ENCODE peak calls at places on chromosomes 4 and X, in seven cellular contexts. K is astrocyte; M is uterus; S is naive thymus-derived CD4-positive, alpha-beta T cell; O is lower lobe of right lung; U is gastrocnemius medialis; X is tibial artery. W is an unnamed sample.

GRCh38 chrX:39528161-39528560 is 569.6 kb downstream of the BCOR start:
- DNase-seq in K (no peak), S (no peak), O (no peak), M (no peak), U (no peak), X (no peak), W (no peak)

GRCh38 chrX:124194903-124195302 is 137.6 kb upstream of the TEX13D start:
- DNase-seq in O (no peak), U (peak), X (no peak), K (no peak), S (no peak), M (no peak), W (no peak)

GRCh38 chr4:153348006-153348405 is 3.5 kb downstream of the MND1 start:
- DNase-seq in S (no peak), O (no peak), K (peak), M (no peak), U (no peak), X (no peak), W (no peak)

GRCh38 chr4:46975144-46975543 is 18.2 kb downstream of the GABRA4 start:
- DNase-seq in K (no peak), U (no peak), X (no peak), S (no peak), O (no peak), M (no peak), W (no peak)

GRCh38 chrX:130118941-130119640 is 8.8 kb upstream of the ELF4 start:
- DNase-seq in U (no peak), X (no peak), K (peak), O (no peak), M (no peak), S (no peak), W (no peak)

GRCh38 chrX:80139564-80139963 is 125.0 kb downstream of the TBX22 start:
- DNase-seq in U (no peak), X (no peak), M (no peak), K (no peak), S (no peak), O (no peak), W (no peak)

GRCh38 chr4:173091362-173091761 is 77.2 kb upstream of the GALNT7 start:
- DNase-seq in U (no peak), O (no peak), X (no peak), S (no peak), M (no peak), K (no peak), W (no peak)

GRCh38 chrX:41097326-41097725 is 12.1 kb downstream of the USP9X start:
- DNase-seq in U (no peak), M (no peak), X (no peak), O (no peak), S (no peak), K (no peak), W (no peak)

GRCh38 chr4:139419388-139419914 is 34.5 kb upstream of the RAB33B start:
- DNase-seq in S (peak), O (no peak), K (peak), X (peak), U (peak), M (peak), W (peak)

GRCh38 chrX:50081282-50081955 is 119.4 kb downstream of the AKAP4 start:
- DNase-seq in U (peak), X (peak), K (no peak), M (no peak), O (peak), S (no peak), W (peak)

GRCh38 chr4:165600959-165601674 is 222.3 kb downstream of the CPE start:
- DNase-seq in K (peak), O (no peak), X (no peak), S (no peak), U (no peak), M (no peak), W (no peak)

GRCh38 chrX:40006025-40007017 is 91.4 kb downstream of the BCOR start:
- DNase-seq in X (no peak), M (peak), O (peak), K (no peak), S (no peak), U (peak), W (peak)

GRCh38 chr4:122178961-122179360 is 26.8 kb downstream of the BLTP1 start:
- DNase-seq in S (no peak), M (no peak), U (no peak), K (no peak), X (no peak), O (no peak), W (no peak)

GRCh38 chr4:169682360-169683047 is 62.1 kb downstream of the CLCN3 start:
- DNase-seq in O (no peak), S (no peak), X (no peak), K (no peak), M (no peak), U (no peak), W (no peak)

GRCh38 chrX:30892591-30892990 is 3.5 kb upstream of the TAB3 start:
- DNase-seq in K (no peak), O (no peak), X (no peak), M (no peak), S (no peak), U (no peak), W (no peak)

GRCh38 chr4:131603705-131604104 is 1545.4 kb upstream of the PCDH10 start:
- DNase-seq in O (no peak), S (no peak), U (no peak), K (no peak), X (no peak), M (no peak), W (no peak)

GRCh38 chr4:141702472-141703182 is 66.2 kb downstream of the IL15 start:
- DNase-seq in S (no peak), M (no peak), X (no peak), U (peak), K (no peak), O (no peak), W (no peak)

GRCh38 chr4:128275351-128275750 is 12.3 kb downstream of the PGRMC2 start:
- DNase-seq in U (no peak), S (no peak), K (peak), M (no peak), X (no peak), O (no peak), W (no peak)

GRCh38 chr4:91116861-91117260 is 989.7 kb downstream of the CCSER1 start:
- DNase-seq in X (no peak), K (peak), S (no peak), U (no peak), M (no peak), O (no peak), W (no peak)

GRCh38 chr4:95638920-95639501 is 90.2 kb upstream of the UNC5C start:
- DNase-seq in O (no peak), U (no peak), M (no peak), X (no peak), S (no peak), K (no peak), W (no peak)

GRCh38 chr4:88690355-88690754 is 7.3 kb downstream of the NAP1L5 start:
- DNase-seq in U (no peak), M (no peak), S (no peak), X (no peak), O (no peak), K (peak), W (no peak)

GRCh38 chrX:122818068-122818467 is 366.0 kb upstream of the GRIA3 start:
- DNase-seq in M (no peak), X (no peak), K (no peak), S (no peak), O (no peak), U (no peak), W (no peak)

GRCh38 chr4:6475492-6476020 is 3.1 kb upstream of the PPP2R2C start:
- DNase-seq in K (no peak), U (no peak), M (no peak), S (no peak), O (no peak), X (no peak), W (no peak)

GRCh38 chr4:67659065-67659464 is 41.9 kb downstream of the UBA6 start:
- DNase-seq in M (no peak), K (no peak), S (no peak), U (no peak), X (no peak), O (no peak), W (no peak)

GRCh38 chr4:81504685-81505598 is 33.2 kb upstream of the RASGEF1B start:
- DNase-seq in S (peak), U (peak), O (peak), M (peak), X (peak), K (no peak), W (peak)

GRCh38 chr4:105971032-105971431 is 75.8 kb downstream of the NPNT start:
- DNase-seq in U (no peak), M (no peak), S (no peak), X (no peak), O (no peak), K (no peak), W (no peak)

GRCh38 chr4:98150092-98150761 is 7.0 kb upstream of the STPG2 start:
- DNase-seq in K (no peak), M (no peak), O (no peak), U (no peak), X (no peak), S (no peak), W (no peak)

GRCh38 chr4:153523941-153524386 is 57.8 kb downstream of the TMEM131L start:
- DNase-seq in U (no peak), K (peak), O (no peak), X (no peak), M (no peak), S (no peak), W (no peak)

GRCh38 chrX:43735957-43736356 is 79.9 kb downstream of the MAOA start:
- DNase-seq in U (no peak), K (no peak), M (no peak), O (no peak), X (no peak), S (no peak), W (no peak)

GRCh38 chrX:103831803-103832544 is at the start of gene RAB9B:
- DNase-seq in X (peak), O (peak), K (peak), S (peak), M (peak), U (peak), W (peak)

GRCh38 chr4:80475781-80476180 is 140.3 kb downstream of the CFAP299 start:
- DNase-seq in K (no peak), M (no peak), S (no peak), X (no peak), O (no peak), U (no peak), W (no peak)

GRCh38 chrX:40331766-40332165 is 234.0 kb upstream of the BCOR start:
- DNase-seq in M (no peak), U (no peak), O (no peak), S (no peak), K (no peak), X (no peak), W (no peak)

GRCh38 chr4:186167605-186168004 is 23.8 kb upstream of the CYP4V2 start:
- DNase-seq in K (no peak), X (no peak), S (no peak), M (no peak), U (no peak), O (no peak), W (no peak)

GRCh38 chrX:65688403-65688881 is 21.0 kb downstream of the MSN start:
- DNase-seq in O (no peak), S (no peak), U (no peak), X (no peak), M (no peak), K (peak), W (no peak)

GRCh38 chr4:163582688-163583087 is 88.2 kb downstream of the TMA16 start:
- DNase-seq in S (no peak), U (no peak), M (no peak), O (no peak), K (no peak), X (no peak), W (no peak)

GRCh38 chr4:144666539-144667175 is 20.7 kb downstream of the HHIP start:
- DNase-seq in M (no peak), U (no peak), X (no peak), S (no peak), K (peak), O (no peak), W (no peak)

GRCh38 chrX:33725556-33726232 is 406.4 kb downstream of the FAM47A start:
- DNase-seq in X (no peak), M (peak), S (no peak), O (peak), K (no peak), U (peak), W (no peak)

GRCh38 chr4:1208970-1209704 is 36.8 kb upstream of the SPON2 start:
- DNase-seq in K (peak), U (no peak), S (no peak), O (peak), M (no peak), X (peak), W (no peak)

GRCh38 chr4:1208266-1208961 is 36.0 kb upstream of the SPON2 start:
- DNase-seq in S (no peak), U (peak), M (no peak), X (peak), K (no peak), O (peak), W (peak)

GRCh38 chr4:1206299-1207156 is 34.1 kb upstream of the SPON2 start:
- DNase-seq in O (peak), U (peak), M (peak), X (no peak), S (no peak), K (no peak), W (peak)

GRCh38 chr4:1207157-1207470 is 34.7 kb upstream of the SPON2 start:
- DNase-seq in X (peak), O (peak), S (no peak), M (no peak), U (peak), K (no peak), W (peak)

GRCh38 chr4:1207603-1208265 is 35.4 kb upstream of the SPON2 start:
- DNase-seq in U (peak), M (peak), K (peak), X (peak), S (no peak), O (peak), W (peak)
- H3K27ac ChIP-seq in U (peak), M (peak), K (no peak), X (peak), S (no peak), O (peak), W (peak)

GRCh38 chr4:82865592-82865991 is 25.4 kb downstream of the SEC31A start:
- DNase-seq in U (no peak), X (no peak), K (peak), S (peak), M (no peak), O (no peak), W (no peak)

GRCh38 chr4:82864336-82865001 is 26.5 kb downstream of the SEC31A start:
- DNase-seq in M (no peak), K (no peak), U (no peak), X (no peak), O (no peak), S (no peak), W (no peak)

GRCh38 chr4:82861529-82861928 is 29.4 kb downstream of the SEC31A start:
- DNase-seq in X (no peak), O (no peak), U (no peak), S (no peak), M (no peak), K (no peak), W (no peak)

GRCh38 chr4:82868572-82868971 is 22.4 kb downstream of the SEC31A start:
- DNase-seq in X (no peak), O (no peak), M (no peak), S (no peak), K (no peak), U (no peak), W (no peak)

GRCh38 chr4:82866706-82867385 is 24.1 kb downstream of the SEC31A start:
- DNase-seq in O (no peak), X (no peak), K (no peak), U (no peak), S (no peak), M (no peak), W (no peak)
- H3K27ac ChIP-seq in O (peak), X (peak), K (peak), U (no peak), S (peak), M (no peak), W (no peak)

GRCh38 chrX:48891402-48892288 is 5.9 kb downstream of the TIMM17B start:
- DNase-seq in X (peak), M (peak), O (peak), U (peak), S (peak), K (peak), W (peak)
- H3K27ac ChIP-seq in X (peak), M (peak), O (peak), U (peak), S (peak), K (no peak), W (peak)

DNA sequence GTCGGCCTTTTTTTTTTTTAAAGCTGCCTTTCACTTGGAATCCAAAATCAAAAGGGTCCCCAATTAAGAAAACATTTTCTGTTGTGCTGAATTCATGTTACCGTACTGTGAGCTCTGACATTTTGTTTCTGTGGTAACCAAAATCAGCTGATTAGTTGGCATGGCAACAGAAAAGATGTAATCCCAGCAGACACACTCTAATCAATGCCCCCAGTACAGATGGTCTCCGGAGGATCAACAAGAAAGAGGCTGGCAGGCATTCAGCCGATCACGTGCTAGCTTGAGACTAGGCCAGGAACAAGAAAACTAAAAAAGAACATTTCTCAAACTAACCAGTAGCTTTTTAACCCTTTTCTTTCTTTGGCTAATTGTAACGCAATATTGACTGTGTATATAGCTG is 306.6 kb downstream of the LDB2 start:
- DNase-seq in U (no peak), X (no peak), M (peak), O (no peak), S (no peak), K (no peak), W (peak)
- H3K27ac ChIP-seq in U (no peak), X (no peak), M (no peak), O (no peak), S (no peak), K (no peak), W (no peak)

GRCh38 chr4:24321637-24322036 is 262.7 kb downstream of the DHX15 start:
- DNase-seq in K (no peak), S (no peak), U (no peak), M (no peak), O (no peak), X (no peak), W (no peak)

GRCh38 chr4:24322517-24322916 is 261.8 kb downstream of the DHX15 start:
- DNase-seq in U (no peak), O (no peak), K (peak), M (no peak), X (no peak), S (no peak), W (no peak)

GRCh38 chr4:24322986-24323385 is 261.4 kb downstream of the DHX15 start:
- DNase-seq in S (no peak), X (no peak), O (no peak), U (peak), K (peak), M (no peak), W (no peak)

GRCh38 chr4:24321151-24321550 is 263.2 kb downstream of the DHX15 start:
- DNase-seq in O (no peak), S (no peak), U (no peak), M (no peak), X (no peak), K (peak), W (no peak)
- H3K27ac ChIP-seq in O (no peak), S (no peak), U (no peak), M (no peak), X (no peak), K (peak), W (no peak)

DNA sequence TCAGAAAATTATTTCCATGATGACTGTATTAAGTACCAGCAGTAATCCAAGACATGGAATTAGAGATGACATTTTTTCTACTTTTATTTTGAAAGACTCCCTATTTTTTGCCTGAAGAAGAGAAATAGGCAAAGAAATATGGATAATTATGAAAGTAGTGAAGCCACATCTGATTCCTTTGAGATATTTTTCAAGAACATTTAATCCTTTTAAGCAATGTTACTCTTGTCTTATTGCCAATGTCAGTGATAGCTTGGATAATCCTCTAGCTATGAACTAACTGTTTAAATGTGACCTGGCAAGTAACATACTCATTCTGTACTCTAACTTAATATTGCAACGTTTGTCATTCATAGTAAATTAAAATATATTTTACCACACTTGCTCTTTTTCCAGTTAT is 181.4 kb downstream of the VEGFC start:
- DNase-seq in O (no peak), M (no peak), S (no peak), U (no peak), K (no peak), X (no peak), W (no peak)
- H3K27ac ChIP-seq in O (no peak), M (no peak), S (no peak), U (no peak), K (no peak), X (no peak), W (no peak)

GRCh38 chrX:48514126-48514806 is 5.5 kb downstream of the PORCN start:
- DNase-seq in S (no peak), K (no peak), U (no peak), O (no peak), M (no peak), X (no peak), W (no peak)
- H3K27ac ChIP-seq in S (no peak), K (no peak), U (no peak), O (no peak), M (no peak), X (no peak), W (no peak)

GRCh38 chr4:8431553-8431952 is 9.0 kb downstream of the ACOX3 start:
- DNase-seq in S (no peak), U (no peak), M (no peak), O (no peak), K (no peak), X (no peak), W (no peak)

GRCh38 chr4:8427262-8427661 is 13.3 kb downstream of the ACOX3 start:
- DNase-seq in K (no peak), M (no peak), S (no peak), O (no peak), U (no peak), X (no peak), W (no peak)

GRCh38 chr4:8428288-8429097 is 12.0 kb downstream of the ACOX3 start:
- DNase-seq in U (peak), K (peak), S (peak), M (peak), X (peak), O (peak), W (peak)

GRCh38 chr4:8422786-8423185 is 17.7 kb downstream of the ACOX3 start:
- DNase-seq in O (no peak), X (no peak), M (no peak), U (no peak), S (no peak), K (no peak), W (no peak)

GRCh38 chr4:8427761-8428287 is 12.7 kb downstream of the ACOX3 start:
- DNase-seq in K (peak), M (no peak), X (peak), S (no peak), O (no peak), U (peak), W (peak)
- H3K27ac ChIP-seq in K (peak), M (peak), X (peak), S (peak), O (peak), U (peak), W (peak)